ENCODE peak calls at places on chromosome 14, in six cellular contexts. One of them, this sample, is unnamed.

GRCh38 chr14:56490379-56490778 is 89.2 kb upstream of the TMEM260 start:
- DNase-seq in CD8-positive, alpha-beta T cell: no peak
- DNase-seq in stomach: no peak
- DNase-seq in AG10803: peak
- DNase-seq in lung: no peak
- DNase-seq in epithelial cell of esophagus: peak
- DNase-seq in this sample: peak

GRCh38 chr14:51328942-51329350 is 88.9 kb downstream of the TMX1 start:
- DNase-seq in CD8-positive, alpha-beta T cell: no peak
- DNase-seq in stomach: no peak
- DNase-seq in AG10803: peak
- DNase-seq in lung: no peak
- DNase-seq in epithelial cell of esophagus: peak
- DNase-seq in this sample: peak

GRCh38 chr14:106625181-106625580 is 1098.8 kb downstream of the TMEM121 start:
- DNase-seq in CD8-positive, alpha-beta T cell: no peak
- DNase-seq in stomach: no peak
- DNase-seq in AG10803: no peak
- DNase-seq in lung: no peak
- DNase-seq in epithelial cell of esophagus: no peak
- DNase-seq in this sample: no peak

GRCh38 chr14:36070056-36071043 is 106.2 kb downstream of the PTCSC3 start:
- DNase-seq in CD8-positive, alpha-beta T cell: no peak
- DNase-seq in stomach: peak
- DNase-seq in AG10803: peak
- DNase-seq in lung: peak
- DNase-seq in epithelial cell of esophagus: peak
- DNase-seq in this sample: peak

GRCh38 chr14:70698288-70698687 is 56.6 kb downstream of the TTC9 start:
- DNase-seq in CD8-positive, alpha-beta T cell: no peak
- DNase-seq in stomach: peak
- DNase-seq in AG10803: peak
- DNase-seq in lung: no peak
- DNase-seq in epithelial cell of esophagus: peak
- DNase-seq in this sample: peak

GRCh38 chr14:70654609-70655008 is 12.9 kb downstream of the TTC9 start:
- DNase-seq in CD8-positive, alpha-beta T cell: no peak
- DNase-seq in stomach: no peak
- DNase-seq in AG10803: no peak
- DNase-seq in lung: no peak
- DNase-seq in epithelial cell of esophagus: no peak
- DNase-seq in this sample: no peak

GRCh38 chr14:94690896-94691657 is 78.8 kb downstream of the GSC start:
- DNase-seq in CD8-positive, alpha-beta T cell: no peak
- DNase-seq in stomach: no peak
- DNase-seq in AG10803: no peak
- DNase-seq in lung: no peak
- DNase-seq in epithelial cell of esophagus: no peak
- DNase-seq in this sample: no peak

GRCh38 chr14:53953002-53953827 is 3.4 kb downstream of the BMP4 start:
- DNase-seq in CD8-positive, alpha-beta T cell: no peak
- DNase-seq in stomach: peak
- DNase-seq in AG10803: peak
- DNase-seq in lung: peak
- DNase-seq in epithelial cell of esophagus: peak
- DNase-seq in this sample: peak

GRCh38 chr14:21241218-21241819 is 27.9 kb downstream of the HNRNPC start:
- DNase-seq in CD8-positive, alpha-beta T cell: no peak
- DNase-seq in stomach: no peak
- DNase-seq in AG10803: peak
- DNase-seq in lung: no peak
- DNase-seq in epithelial cell of esophagus: no peak
- DNase-seq in this sample: peak

GRCh38 chr14:104792945-104793702 is 2.4 kb downstream of the AKT1 start:
- DNase-seq in CD8-positive, alpha-beta T cell: no peak
- DNase-seq in stomach: no peak
- DNase-seq in AG10803: no peak
- DNase-seq in lung: no peak
- DNase-seq in epithelial cell of esophagus: no peak
- DNase-seq in this sample: no peak

GRCh38 chr14:39603942-39604341 is 171.7 kb upstream of the FBXO33 start:
- DNase-seq in CD8-positive, alpha-beta T cell: no peak
- DNase-seq in stomach: no peak
- DNase-seq in AG10803: no peak
- DNase-seq in lung: no peak
- DNase-seq in epithelial cell of esophagus: no peak
- DNase-seq in this sample: no peak

GRCh38 chr14:45247427-45247826 is 5.6 kb downstream of the MIS18BP1 start:
- DNase-seq in CD8-positive, alpha-beta T cell: no peak
- DNase-seq in stomach: no peak
- DNase-seq in AG10803: no peak
- DNase-seq in lung: no peak
- DNase-seq in epithelial cell of esophagus: no peak
- DNase-seq in this sample: no peak

GRCh38 chr14:70660967-70661871 is 19.5 kb downstream of the TTC9 start:
- DNase-seq in CD8-positive, alpha-beta T cell: peak
- DNase-seq in stomach: peak
- DNase-seq in AG10803: no peak
- DNase-seq in lung: no peak
- DNase-seq in epithelial cell of esophagus: peak
- DNase-seq in this sample: no peak

GRCh38 chr14:100076630-100077029 is 11.4 kb downstream of the EVL start:
- DNase-seq in CD8-positive, alpha-beta T cell: no peak
- DNase-seq in stomach: no peak
- DNase-seq in AG10803: peak
- DNase-seq in lung: no peak
- DNase-seq in epithelial cell of esophagus: peak
- DNase-seq in this sample: peak

GRCh38 chr14:99481745-99482099 is 513 bp downstream of the CCNK start:
- DNase-seq in CD8-positive, alpha-beta T cell: no peak
- DNase-seq in stomach: no peak
- DNase-seq in AG10803: peak
- DNase-seq in lung: no peak
- DNase-seq in epithelial cell of esophagus: peak
- DNase-seq in this sample: peak

GRCh38 chr14:100147181-100147631 is 12.2 kb downstream of the DEGS2 start:
- DNase-seq in CD8-positive, alpha-beta T cell: peak
- DNase-seq in stomach: no peak
- DNase-seq in AG10803: no peak
- DNase-seq in lung: no peak
- DNase-seq in epithelial cell of esophagus: no peak
- DNase-seq in this sample: no peak

GRCh38 chr14:61342486-61342885 is 21.1 kb downstream of the PRKCH start:
- DNase-seq in CD8-positive, alpha-beta T cell: peak
- DNase-seq in stomach: no peak
- DNase-seq in AG10803: no peak
- DNase-seq in lung: no peak
- DNase-seq in epithelial cell of esophagus: no peak
- DNase-seq in this sample: no peak

GRCh38 chr14:93002049-93002448 is 79.1 kb downstream of the CHGA start:
- DNase-seq in CD8-positive, alpha-beta T cell: no peak
- DNase-seq in stomach: no peak
- DNase-seq in AG10803: no peak
- DNase-seq in lung: no peak
- DNase-seq in epithelial cell of esophagus: no peak
- DNase-seq in this sample: no peak

GRCh38 chr14:91872517-91873470 is 5.5 kb upstream of the TC2N start:
- DNase-seq in CD8-positive, alpha-beta T cell: peak
- DNase-seq in stomach: peak
- DNase-seq in AG10803: peak
- DNase-seq in lung: peak
- DNase-seq in epithelial cell of esophagus: peak
- DNase-seq in this sample: peak

GRCh38 chr14:49769171-49769570 is 1.2 kb downstream of the KLHDC2 start:
- DNase-seq in CD8-positive, alpha-beta T cell: no peak
- DNase-seq in stomach: peak
- DNase-seq in AG10803: peak
- DNase-seq in lung: peak
- DNase-seq in epithelial cell of esophagus: peak
- DNase-seq in this sample: peak

GRCh38 chr14:95623195-95623594 is 63.0 kb upstream of the TCL1B start:
- DNase-seq in CD8-positive, alpha-beta T cell: no peak
- DNase-seq in stomach: no peak
- DNase-seq in AG10803: peak
- DNase-seq in lung: no peak
- DNase-seq in epithelial cell of esophagus: no peak
- DNase-seq in this sample: peak

GRCh38 chr14:39006721-39007410 is 96.2 kb downstream of the SEC23A start:
- DNase-seq in CD8-positive, alpha-beta T cell: no peak
- DNase-seq in stomach: no peak
- DNase-seq in AG10803: peak
- DNase-seq in lung: no peak
- DNase-seq in epithelial cell of esophagus: no peak
- DNase-seq in this sample: peak

GRCh38 chr14:106044949-106045596 is 518.7 kb downstream of the TMEM121 start:
- DNase-seq in CD8-positive, alpha-beta T cell: peak
- DNase-seq in stomach: peak
- DNase-seq in AG10803: peak
- DNase-seq in lung: no peak
- DNase-seq in epithelial cell of esophagus: peak
- DNase-seq in this sample: no peak

GRCh38 chr14:33357225-33358010 is 418.7 kb downstream of the NPAS3 start:
- DNase-seq in CD8-positive, alpha-beta T cell: no peak
- DNase-seq in stomach: peak
- DNase-seq in AG10803: no peak
- DNase-seq in lung: no peak
- DNase-seq in epithelial cell of esophagus: no peak
- DNase-seq in this sample: no peak

GRCh38 chr14:44945264-44945663 is 16.5 kb downstream of the KLHL28 start:
- DNase-seq in CD8-positive, alpha-beta T cell: no peak
- DNase-seq in stomach: no peak
- DNase-seq in AG10803: peak
- DNase-seq in lung: no peak
- DNase-seq in epithelial cell of esophagus: no peak
- DNase-seq in this sample: peak

GRCh38 chr14:26132061-26132460 is 465.8 kb downstream of the NOVA1 start:
- DNase-seq in CD8-positive, alpha-beta T cell: no peak
- DNase-seq in stomach: no peak
- DNase-seq in AG10803: no peak
- DNase-seq in lung: no peak
- DNase-seq in epithelial cell of esophagus: no peak
- DNase-seq in this sample: peak

GRCh38 chr14:32920696-32921276 is 17.9 kb upstream of the NPAS3 start:
- DNase-seq in CD8-positive, alpha-beta T cell: no peak
- DNase-seq in stomach: no peak
- DNase-seq in AG10803: no peak
- DNase-seq in lung: no peak
- DNase-seq in epithelial cell of esophagus: no peak
- DNase-seq in this sample: no peak

GRCh38 chr14:74240794-74241610 is 1.8 kb downstream of the VSX2 start:
- DNase-seq in CD8-positive, alpha-beta T cell: no peak
- DNase-seq in stomach: no peak
- DNase-seq in AG10803: no peak
- DNase-seq in lung: no peak
- DNase-seq in epithelial cell of esophagus: no peak
- DNase-seq in this sample: peak

GRCh38 chr14:74574092-74574438 is 38.0 kb downstream of the LTBP2 start:
- DNase-seq in CD8-positive, alpha-beta T cell: no peak
- DNase-seq in stomach: no peak
- DNase-seq in AG10803: no peak
- DNase-seq in lung: no peak
- DNase-seq in epithelial cell of esophagus: no peak
- DNase-seq in this sample: no peak

DNA sequence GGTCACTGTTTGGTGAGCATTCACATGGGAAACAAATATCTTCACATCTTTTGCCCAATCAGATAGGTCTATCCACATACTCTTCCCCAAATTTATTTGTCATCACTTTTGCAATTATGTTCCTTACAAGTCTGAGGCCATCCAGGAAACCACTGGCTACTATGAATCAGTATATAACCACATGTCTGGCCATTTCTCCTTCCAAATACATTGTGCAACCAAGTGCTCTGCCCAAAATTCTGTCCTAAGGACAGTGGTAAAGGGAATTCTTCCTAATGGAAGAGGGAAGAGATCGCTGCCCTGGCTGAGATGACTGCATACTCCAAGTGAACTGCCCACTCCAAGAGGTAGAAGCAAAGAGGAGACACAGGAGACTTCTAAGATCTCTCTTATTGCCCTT is 148.9 kb upstream of the MAX start:
- DNase-seq in CD8-positive, alpha-beta T cell: no peak
- DNase-seq in stomach: no peak
- DNase-seq in AG10803: peak
- DNase-seq in lung: no peak
- DNase-seq in epithelial cell of esophagus: peak
- DNase-seq in this sample: peak
- H3K4me3 ChIP-seq in CD8-positive, alpha-beta T cell: no peak
- H3K4me3 ChIP-seq in stomach: no peak
- H3K4me3 ChIP-seq in AG10803: no peak
- H3K4me3 ChIP-seq in lung: no peak
- H3K4me3 ChIP-seq in epithelial cell of esophagus: no peak
- H3K4me3 ChIP-seq in this sample: no peak

GRCh38 chr14:27557445-27557844 is 959.6 kb upstream of the NOVA1 start:
- DNase-seq in CD8-positive, alpha-beta T cell: no peak
- DNase-seq in stomach: no peak
- DNase-seq in AG10803: no peak
- DNase-seq in lung: no peak
- DNase-seq in epithelial cell of esophagus: no peak
- DNase-seq in this sample: no peak

GRCh38 chr14:27553820-27554219 is 956.0 kb upstream of the NOVA1 start:
- DNase-seq in CD8-positive, alpha-beta T cell: no peak
- DNase-seq in stomach: no peak
- DNase-seq in AG10803: no peak
- DNase-seq in lung: no peak
- DNase-seq in epithelial cell of esophagus: peak
- DNase-seq in this sample: no peak
- TF ChIP-seq CTCF in CD8-positive, alpha-beta T cell: no peak
- TF ChIP-seq CTCF in stomach: no peak
- TF ChIP-seq CTCF in AG10803: no peak
- TF ChIP-seq CTCF in lung: no peak
- TF ChIP-seq CTCF in epithelial cell of esophagus: no peak
- TF ChIP-seq CTCF in this sample: no peak

DNA sequence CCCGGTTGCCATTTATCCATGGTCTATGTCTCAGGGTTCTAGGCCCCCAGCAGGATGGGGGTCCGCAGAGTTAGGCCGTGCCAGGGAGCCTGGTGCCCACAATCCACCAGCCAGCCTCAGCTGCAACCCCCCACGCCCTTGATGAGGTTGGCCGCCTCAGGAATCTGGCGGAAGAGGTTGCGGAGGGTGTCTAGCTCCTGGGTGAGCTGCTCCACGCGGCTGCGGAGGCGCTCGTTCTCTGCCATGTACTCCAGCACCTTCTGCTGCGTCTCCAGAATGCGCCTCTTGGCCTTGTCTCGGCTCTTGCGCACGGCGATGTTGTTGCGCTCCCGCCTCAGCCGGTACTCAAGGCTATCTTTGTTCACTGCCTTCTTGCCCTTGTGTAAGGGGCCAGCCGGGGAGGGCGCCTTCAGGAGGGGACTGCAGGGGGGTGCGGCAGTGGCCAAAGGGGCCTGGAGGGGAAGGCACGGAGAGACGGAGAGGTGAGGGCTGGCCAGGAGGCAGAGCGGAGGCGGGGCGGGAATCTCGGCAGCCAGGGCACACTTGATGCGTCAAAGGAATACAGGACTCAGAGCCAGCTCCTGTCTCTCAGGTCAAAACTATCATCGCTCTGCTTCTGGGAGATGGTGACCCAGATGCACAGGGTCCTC is 1.6 kb downstream of the CEBPE start:
- DNase-seq in CD8-positive, alpha-beta T cell: no peak
- DNase-seq in stomach: no peak
- DNase-seq in AG10803: no peak
- DNase-seq in lung: no peak
- DNase-seq in epithelial cell of esophagus: no peak
- DNase-seq in this sample: no peak
- H3K4me3 ChIP-seq in CD8-positive, alpha-beta T cell: no peak
- H3K4me3 ChIP-seq in stomach: no peak
- H3K4me3 ChIP-seq in AG10803: no peak
- H3K4me3 ChIP-seq in lung: no peak
- H3K4me3 ChIP-seq in epithelial cell of esophagus: no peak
- H3K4me3 ChIP-seq in this sample: no peak

GRCh38 chr14:58638231-58639205 is 756 bp downstream of the DACT1 start:
- DNase-seq in CD8-positive, alpha-beta T cell: no peak
- DNase-seq in stomach: no peak
- DNase-seq in AG10803: peak
- DNase-seq in lung: no peak
- DNase-seq in epithelial cell of esophagus: peak
- DNase-seq in this sample: peak
- TF ChIP-seq CTCF in CD8-positive, alpha-beta T cell: no peak
- TF ChIP-seq CTCF in stomach: no peak
- TF ChIP-seq CTCF in AG10803: no peak
- TF ChIP-seq CTCF in lung: no peak
- TF ChIP-seq CTCF in epithelial cell of esophagus: no peak
- TF ChIP-seq CTCF in this sample: peak